ENCODE peak calls at places on chromosomes 4 and X, in eight cellular contexts. F, Y, U, H, L, G, X and W are unnamed samples.

GRCh38 chrX:39011454-39012204 is 210.4 kb downstream of the MID1IP1 start:
- DNase-seq in U (peak), H (no peak), Y (no peak), G (no peak), L (no peak), F (no peak), X (no peak), W (no peak)

GRCh38 chr4:42327323-42327722 is 70.0 kb upstream of the SHISA3 start:
- DNase-seq in X (no peak), U (no peak), L (no peak), Y (no peak), F (no peak), G (no peak), H (no peak), W (no peak)

GRCh38 chr4:182925298-182925738 is 8.1 kb upstream of the DCTD start:
- DNase-seq in H (peak), X (peak), L (peak), Y (peak), G (peak), U (peak), F (peak), W (no peak)

GRCh38 chr4:171583790-171584189 is 229.4 kb upstream of the GALNTL6 start:
- DNase-seq in F (no peak), H (no peak), G (no peak), X (no peak), L (peak), Y (no peak), U (no peak), W (no peak)

GRCh38 chrX:99933865-99934264 is 476.2 kb downstream of the PCDH19 start:
- DNase-seq in Y (no peak), U (no peak), H (no peak), X (no peak), F (no peak), L (no peak), G (no peak), W (no peak)

GRCh38 chr4:22869235-22869634 is 176.5 kb downstream of the GBA3 start:
- DNase-seq in Y (no peak), X (no peak), L (no peak), F (no peak), H (no peak), G (no peak), U (no peak), W (no peak)

GRCh38 chrX:150358651-150359050 is 4.5 kb upstream of the MAMLD1 start:
- DNase-seq in G (no peak), U (no peak), X (no peak), H (no peak), L (no peak), Y (no peak), F (no peak), W (no peak)

GRCh38 chr4:38109896-38110295 is 149.7 kb downstream of the PTTG2 start:
- DNase-seq in Y (no peak), U (no peak), X (no peak), H (peak), L (no peak), F (no peak), G (no peak), W (no peak)

GRCh38 chr4:42216569-42216968 is 64.1 kb upstream of the BEND4 start:
- DNase-seq in U (no peak), H (no peak), X (no peak), G (no peak), F (no peak), L (no peak), Y (no peak), W (no peak)

GRCh38 chr4:113756005-113756410 is 5.5 kb downstream of the CAMK2D start:
- DNase-seq in L (peak), F (no peak), X (no peak), G (no peak), H (peak), U (peak), Y (no peak), W (no peak)

GRCh38 chrX:34631826-34632225 is 25.3 kb downstream of the TMEM47 start:
- DNase-seq in L (no peak), Y (no peak), U (peak), G (no peak), X (no peak), H (peak), F (no peak), W (no peak)

GRCh38 chr4:1249148-1249730 is 309 bp upstream of the CTBP1 start:
- DNase-seq in L (peak), H (peak), X (peak), G (peak), Y (peak), F (peak), U (peak), W (peak)

GRCh38 chrX:21821875-21822274 is 17.5 kb upstream of the MBTPS2 start:
- DNase-seq in X (no peak), Y (no peak), U (no peak), L (no peak), F (no peak), H (no peak), G (no peak), W (no peak)

DNA sequence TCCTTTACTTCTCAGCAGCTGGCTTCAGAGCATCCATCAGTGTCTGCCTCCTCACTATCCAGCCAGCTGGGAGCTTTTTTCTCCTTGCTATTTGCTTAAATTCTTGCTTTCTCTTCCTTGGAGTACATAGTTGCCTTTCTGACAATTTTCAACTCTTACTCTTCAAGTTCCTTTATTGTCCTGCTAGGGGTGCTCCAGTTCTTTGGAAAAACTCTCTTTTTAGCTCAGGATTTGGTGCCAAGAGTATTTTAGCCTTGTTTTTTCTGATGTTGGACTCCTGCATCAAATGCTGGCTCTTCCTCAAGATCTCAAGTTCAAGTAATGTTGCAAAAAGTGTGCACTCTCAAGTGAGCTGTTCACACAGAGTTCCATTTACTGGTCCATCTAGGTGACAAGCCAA is 126.4 kb downstream of the KDR start:
- DNase-seq in X (no peak), L (no peak), G (no peak), Y (no peak), F (no peak), U (peak), H (peak), W (no peak)
- TF ChIP-seq CTCF in X (no peak), L (no peak), G (no peak), Y (no peak), F (no peak), U (peak), H (peak), W (peak)

GRCh38 chr4:161419822-161420221 is 744.0 kb downstream of the FSTL5 start:
- DNase-seq in X (no peak), G (no peak), H (peak), L (peak), U (no peak), Y (no peak), F (no peak), W (no peak)
- TF ChIP-seq CTCF in X (no peak), G (no peak), H (peak), L (peak), U (no peak), Y (no peak), F (no peak), W (no peak)

GRCh38 chrX:44570524-44570923 is 27.9 kb upstream of the FUNDC1 start:
- DNase-seq in U (peak), Y (no peak), F (no peak), L (no peak), X (no peak), G (no peak), H (peak), W (no peak)
- TF ChIP-seq CTCF in U (no peak), Y (no peak), F (no peak), L (no peak), X (no peak), G (no peak), H (no peak), W (no peak)

GRCh38 chr4:24248674-24249644 is 335.4 kb downstream of the DHX15 start:
- DNase-seq in F (no peak), G (no peak), L (no peak), Y (no peak), H (no peak), U (no peak), X (no peak), W (no peak)
- TF ChIP-seq CTCF in F (no peak), G (no peak), L (no peak), Y (no peak), H (no peak), U (no peak), X (no peak), W (no peak)